ENCODE peak calls at places on chromosomes 4 and X, in four cellular contexts. One of them, this sample, is unnamed.
A peak's percentile ranks its signal among the peaks of the same experiment; 100 is the strongest.

GRCh38 chrX:136146614-136147319 is 566 bp upstream of the FHL1 start:
- DNase-seq in activated T-helper 1 cell treated with anti-CD3 and anti-CD28 coated beads, Interleukin-2, amount 50 U/mL, for 16 hours: no peak
- DNase-seq in endodermal cell: peak; percentile 57
- DNase-seq in A549: no peak
- DNase-seq in this sample: no peak

GRCh38 chr4:17630228-17630627 is 15.8 kb downstream of the MED28 start:
- DNase-seq in A549: no peak
- DNase-seq in endodermal cell: no peak
- DNase-seq in activated T-helper 1 cell treated with anti-CD3 and anti-CD28 coated beads, Interleukin-2, amount 50 U/mL, for 16 hours: no peak
- DNase-seq in this sample: no peak

GRCh38 chr4:64520393-64520792 is 111.1 kb upstream of the TECRL start:
- DNase-seq in A549: no peak
- DNase-seq in activated T-helper 1 cell treated with anti-CD3 and anti-CD28 coated beads, Interleukin-2, amount 50 U/mL, for 16 hours: no peak
- DNase-seq in endodermal cell: no peak
- DNase-seq in this sample: no peak

GRCh38 chrX:131752493-131753198 is 208.8 kb downstream of the OR13H1 start:
- DNase-seq in A549: peak; percentile 92
- DNase-seq in activated T-helper 1 cell treated with anti-CD3 and anti-CD28 coated beads, Interleukin-2, amount 50 U/mL, for 16 hours: no peak
- DNase-seq in endodermal cell: no peak
- DNase-seq in this sample: no peak

GRCh38 chrX:153411988-153412574 is 809 bp downstream of the ZFP92 start:
- DNase-seq in A549: no peak
- DNase-seq in activated T-helper 1 cell treated with anti-CD3 and anti-CD28 coated beads, Interleukin-2, amount 50 U/mL, for 16 hours: no peak
- DNase-seq in endodermal cell: no peak
- DNase-seq in this sample: no peak

GRCh38 chr4:105902550-105903262 is 7.4 kb downstream of the NPNT start:
- DNase-seq in activated T-helper 1 cell treated with anti-CD3 and anti-CD28 coated beads, Interleukin-2, amount 50 U/mL, for 16 hours: no peak
- DNase-seq in endodermal cell: no peak
- DNase-seq in A549: no peak
- DNase-seq in this sample: no peak

GRCh38 chr4:54958236-54958635 is 167.2 kb downstream of the KDR start:
- DNase-seq in endodermal cell: no peak
- DNase-seq in A549: no peak
- DNase-seq in activated T-helper 1 cell treated with anti-CD3 and anti-CD28 coated beads, Interleukin-2, amount 50 U/mL, for 16 hours: no peak
- DNase-seq in this sample: no peak

GRCh38 chr4:166941629-166942028 is 292.7 kb downstream of the SPOCK3 start:
- DNase-seq in A549: peak; percentile 18
- DNase-seq in activated T-helper 1 cell treated with anti-CD3 and anti-CD28 coated beads, Interleukin-2, amount 50 U/mL, for 16 hours: no peak
- DNase-seq in endodermal cell: no peak
- DNase-seq in this sample: no peak

GRCh38 chr4:132001542-132001941 is 1147.6 kb upstream of the PCDH10 start:
- DNase-seq in activated T-helper 1 cell treated with anti-CD3 and anti-CD28 coated beads, Interleukin-2, amount 50 U/mL, for 16 hours: no peak
- DNase-seq in endodermal cell: no peak
- DNase-seq in A549: no peak
- DNase-seq in this sample: no peak

GRCh38 chr4:48939785-48940184 is 33.2 kb upstream of the OCIAD2 start:
- DNase-seq in endodermal cell: no peak
- DNase-seq in activated T-helper 1 cell treated with anti-CD3 and anti-CD28 coated beads, Interleukin-2, amount 50 U/mL, for 16 hours: no peak
- DNase-seq in A549: peak; percentile 45
- DNase-seq in this sample: no peak

GRCh38 chr4:187663076-187663475 is 332.5 kb upstream of the ZFP42 start:
- DNase-seq in endodermal cell: no peak
- DNase-seq in activated T-helper 1 cell treated with anti-CD3 and anti-CD28 coated beads, Interleukin-2, amount 50 U/mL, for 16 hours: no peak
- DNase-seq in A549: no peak
- DNase-seq in this sample: no peak

GRCh38 chr4:145843148-145843547 is 95.5 kb downstream of the ZNF827 start:
- DNase-seq in A549: no peak
- DNase-seq in activated T-helper 1 cell treated with anti-CD3 and anti-CD28 coated beads, Interleukin-2, amount 50 U/mL, for 16 hours: no peak
- DNase-seq in endodermal cell: no peak
- DNase-seq in this sample: no peak

GRCh38 chr4:163331629-163332360 is 601 bp downstream of the NPY1R start:
- DNase-seq in activated T-helper 1 cell treated with anti-CD3 and anti-CD28 coated beads, Interleukin-2, amount 50 U/mL, for 16 hours: no peak
- DNase-seq in endodermal cell: peak; percentile 80
- DNase-seq in A549: no peak
- DNase-seq in this sample: no peak

GRCh38 chrX:72169008-72169728 is 12.4 kb upstream of the PIN4 start:
- DNase-seq in activated T-helper 1 cell treated with anti-CD3 and anti-CD28 coated beads, Interleukin-2, amount 50 U/mL, for 16 hours: no peak
- DNase-seq in endodermal cell: no peak
- DNase-seq in A549: no peak
- DNase-seq in this sample: no peak

GRCh38 chrX:21528076-21528475 is 130.1 kb downstream of the KLHL34 start:
- DNase-seq in endodermal cell: no peak
- DNase-seq in A549: no peak
- DNase-seq in activated T-helper 1 cell treated with anti-CD3 and anti-CD28 coated beads, Interleukin-2, amount 50 U/mL, for 16 hours: no peak
- DNase-seq in this sample: no peak

GRCh38 chr4:186726150-186726439 is 2.4 kb upstream of the FAT1 start:
- DNase-seq in activated T-helper 1 cell treated with anti-CD3 and anti-CD28 coated beads, Interleukin-2, amount 50 U/mL, for 16 hours: no peak
- DNase-seq in endodermal cell: no peak
- DNase-seq in A549: no peak
- DNase-seq in this sample: no peak

GRCh38 chr4:155954939-155955338 is 1.3 kb upstream of the CTSO start:
- DNase-seq in activated T-helper 1 cell treated with anti-CD3 and anti-CD28 coated beads, Interleukin-2, amount 50 U/mL, for 16 hours: no peak
- DNase-seq in endodermal cell: no peak
- DNase-seq in A549: no peak
- DNase-seq in this sample: no peak

GRCh38 chr4:146032234-146032860 is 93.7 kb upstream of the ZNF827 start:
- DNase-seq in activated T-helper 1 cell treated with anti-CD3 and anti-CD28 coated beads, Interleukin-2, amount 50 U/mL, for 16 hours: no peak
- DNase-seq in endodermal cell: peak; percentile 63
- DNase-seq in A549: no peak
- DNase-seq in this sample: no peak

GRCh38 chrX:41490446-41490845 is 43.3 kb downstream of the NYX start:
- DNase-seq in activated T-helper 1 cell treated with anti-CD3 and anti-CD28 coated beads, Interleukin-2, amount 50 U/mL, for 16 hours: no peak
- DNase-seq in endodermal cell: no peak
- DNase-seq in A549: no peak
- DNase-seq in this sample: no peak

GRCh38 chrX:78652971-78653822 is 5.9 kb downstream of the RTL3 start:
- DNase-seq in activated T-helper 1 cell treated with anti-CD3 and anti-CD28 coated beads, Interleukin-2, amount 50 U/mL, for 16 hours: no peak
- DNase-seq in endodermal cell: no peak
- DNase-seq in A549: peak; percentile 48
- DNase-seq in this sample: no peak

GRCh38 chrX:23742174-23742692 is 843 bp downstream of the ACOT9 start:
- DNase-seq in activated T-helper 1 cell treated with anti-CD3 and anti-CD28 coated beads, Interleukin-2, amount 50 U/mL, for 16 hours: no peak
- DNase-seq in endodermal cell: peak; percentile 66
- DNase-seq in A549: peak; percentile 64
- DNase-seq in this sample: peak; percentile 13

GRCh38 chrX:138945219-138945618 is 233.7 kb upstream of the FGF13 start:
- DNase-seq in activated T-helper 1 cell treated with anti-CD3 and anti-CD28 coated beads, Interleukin-2, amount 50 U/mL, for 16 hours: no peak
- DNase-seq in A549: no peak
- DNase-seq in endodermal cell: no peak
- DNase-seq in this sample: no peak

GRCh38 chrX:148441387-148441786 is 59.0 kb upstream of the AFF2 start:
- DNase-seq in A549: no peak
- DNase-seq in endodermal cell: peak; percentile 63
- DNase-seq in activated T-helper 1 cell treated with anti-CD3 and anti-CD28 coated beads, Interleukin-2, amount 50 U/mL, for 16 hours: no peak
- DNase-seq in this sample: peak; percentile 58